ENCODE peak calls at places on chromosomes 13 and 19, in eight cellular contexts. A, P, Z, I, E, Q, F and S are unnamed samples.

GRCh38 chr13:79528356-79528755 is 47.4 kb downstream of the NDFIP2 start:
- DNase-seq in A (no peak), P (no peak), Z (no peak), I (no peak), E (no peak), Q (no peak), F (no peak), S (no peak)

GRCh38 chr19:57248646-57249045 is 8.2 kb downstream of the ZNF805 start:
- DNase-seq in A (no peak), P (no peak), Z (no peak), I (no peak), E (peak), Q (no peak), F (no peak), S (no peak)

GRCh38 chr13:32259116-32259515 is 56.0 kb downstream of the ZAR1L start:
- DNase-seq in A (no peak), P (no peak), Z (peak), I (no peak), E (no peak), Q (no peak), F (no peak), S (no peak)

GRCh38 chr13:99693812-99694211 is 192.5 kb downstream of the TM9SF2 start:
- DNase-seq in A (no peak), P (no peak), Z (no peak), I (no peak), E (no peak), Q (no peak), F (no peak), S (no peak)

GRCh38 chr19:10736189-10736588 is 18.3 kb downstream of the DNM2 start:
- DNase-seq in A (no peak), P (no peak), Z (no peak), I (no peak), E (no peak), Q (no peak), F (no peak), S (no peak)

GRCh38 chr19:46147166-46147740 is 785 bp upstream of the IGFL2 start:
- DNase-seq in A (no peak), P (no peak), Z (no peak), I (no peak), E (no peak), Q (no peak), F (no peak), S (no peak)

GRCh38 chr19:45791744-45792481 is 732 bp downstream of the DMWD start:
- DNase-seq in A (no peak), P (no peak), Z (no peak), I (no peak), E (no peak), Q (no peak), F (no peak), S (no peak)

GRCh38 chr13:100534911-100535310 is 53.7 kb downstream of the GGACT start:
- DNase-seq in A (peak), P (no peak), Z (no peak), I (no peak), E (no peak), Q (no peak), F (no peak), S (no peak)

GRCh38 chr13:106029901-106030300 is 505.6 kb downstream of the EFNB2 start:
- DNase-seq in A (no peak), P (no peak), Z (no peak), I (no peak), E (no peak), Q (no peak), F (no peak), S (no peak)

DNA sequence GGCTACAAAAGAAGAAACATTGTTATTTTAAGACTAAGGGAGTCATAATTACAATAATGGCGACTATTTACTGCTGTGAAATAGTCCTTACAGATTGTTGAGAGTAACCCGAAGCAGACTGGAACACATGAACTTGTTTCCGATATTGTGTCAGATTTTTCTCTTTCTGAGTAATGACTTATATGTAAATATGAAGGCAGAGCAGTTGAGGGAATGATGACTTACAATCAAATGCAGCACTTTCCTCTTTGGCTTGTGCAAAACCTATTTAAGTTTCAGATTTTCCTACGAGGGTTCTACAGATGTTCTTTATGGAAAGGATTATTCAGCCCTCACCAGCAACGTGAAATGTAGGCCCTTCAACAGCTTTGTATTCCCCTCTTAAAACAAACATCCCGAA is 198.6 kb downstream of the RGCC start:
- DNase-seq in A (no peak), P (no peak), Z (no peak), I (no peak), E (no peak), Q (no peak), F (no peak), S (no peak)
- H3K4me3 ChIP-seq in A (no peak), P (no peak), Z (no peak), I (no peak), E (no peak), Q (no peak), F (no peak), S (no peak)

GRCh38 chr13:50387124-50387581 is 371.9 kb downstream of the KCNRG start:
- DNase-seq in A (peak), P (peak), Z (peak), I (peak), E (no peak), Q (peak), F (peak), S (no peak)
- H3K4me3 ChIP-seq in A (no peak), P (no peak), Z (no peak), I (no peak), E (no peak), Q (peak), F (peak), S (no peak)

DNA sequence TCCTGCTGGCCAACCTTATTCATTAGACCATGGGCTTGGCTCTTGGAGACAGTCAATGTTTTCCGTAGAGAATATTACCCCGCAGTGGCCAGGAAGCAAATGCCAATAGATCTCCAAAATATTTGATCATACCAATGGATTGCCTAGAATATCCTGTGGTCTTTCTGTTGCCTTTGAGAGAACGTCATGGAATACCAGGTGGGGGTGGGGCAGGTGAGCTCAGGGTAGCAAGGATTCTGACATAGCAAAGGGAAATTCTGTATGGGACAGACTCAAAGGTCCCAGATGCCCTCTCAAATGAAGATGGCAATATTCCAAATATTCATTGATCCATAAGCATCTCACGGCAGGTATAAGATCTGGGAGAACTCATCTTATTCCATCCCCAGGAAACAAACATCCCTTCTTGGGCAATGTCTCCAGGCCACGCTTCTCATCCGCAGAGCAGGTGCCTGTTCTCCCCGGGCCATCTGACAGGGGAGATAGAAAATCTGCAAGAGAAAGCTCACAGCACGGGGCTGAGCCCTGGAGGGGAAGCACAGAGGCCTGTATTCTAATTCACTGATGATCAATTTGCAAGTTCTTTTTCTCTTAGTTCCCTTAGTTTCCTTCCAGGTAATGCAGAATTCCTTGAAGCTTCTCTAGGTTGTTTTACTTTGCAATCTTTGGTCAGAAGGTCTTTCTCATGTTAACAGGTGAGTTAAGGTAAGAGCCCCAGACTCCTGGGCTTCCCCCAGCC is 69.6 kb upstream of the TSHZ3 start:
- DNase-seq in A (no peak), P (no peak), Z (peak), I (no peak), E (no peak), Q (no peak), F (no peak), S (no peak)
- H3K4me3 ChIP-seq in A (no peak), P (no peak), Z (no peak), I (no peak), E (no peak), Q (no peak), F (no peak), S (no peak)

GRCh38 chr19:18430417-18431144 is 7.4 kb downstream of the ISYNA1 start:
- DNase-seq in A (no peak), P (no peak), Z (no peak), I (peak), E (no peak), Q (peak), F (no peak), S (no peak)

GRCh38 chr19:18431351-18432197 is 6.4 kb downstream of the ISYNA1 start:
- DNase-seq in A (no peak), P (no peak), Z (peak), I (no peak), E (no peak), Q (peak), F (no peak), S (no peak)

GRCh38 chr19:18433039-18433691 is 4.8 kb downstream of the ISYNA1 start:
- DNase-seq in A (no peak), P (no peak), Z (peak), I (peak), E (no peak), Q (no peak), F (no peak), S (no peak)

GRCh38 chr19:18433735-18434398 is 4.1 kb downstream of the ISYNA1 start:
- DNase-seq in A (no peak), P (no peak), Z (peak), I (peak), E (no peak), Q (no peak), F (no peak), S (no peak)

GRCh38 chr19:18432275-18433038 is 5.5 kb downstream of the ISYNA1 start:
- DNase-seq in A (no peak), P (no peak), Z (peak), I (peak), E (no peak), Q (no peak), F (no peak), S (no peak)
- H3K4me3 ChIP-seq in A (no peak), P (peak), Z (peak), I (peak), E (peak), Q (peak), F (peak), S (no peak)

DNA sequence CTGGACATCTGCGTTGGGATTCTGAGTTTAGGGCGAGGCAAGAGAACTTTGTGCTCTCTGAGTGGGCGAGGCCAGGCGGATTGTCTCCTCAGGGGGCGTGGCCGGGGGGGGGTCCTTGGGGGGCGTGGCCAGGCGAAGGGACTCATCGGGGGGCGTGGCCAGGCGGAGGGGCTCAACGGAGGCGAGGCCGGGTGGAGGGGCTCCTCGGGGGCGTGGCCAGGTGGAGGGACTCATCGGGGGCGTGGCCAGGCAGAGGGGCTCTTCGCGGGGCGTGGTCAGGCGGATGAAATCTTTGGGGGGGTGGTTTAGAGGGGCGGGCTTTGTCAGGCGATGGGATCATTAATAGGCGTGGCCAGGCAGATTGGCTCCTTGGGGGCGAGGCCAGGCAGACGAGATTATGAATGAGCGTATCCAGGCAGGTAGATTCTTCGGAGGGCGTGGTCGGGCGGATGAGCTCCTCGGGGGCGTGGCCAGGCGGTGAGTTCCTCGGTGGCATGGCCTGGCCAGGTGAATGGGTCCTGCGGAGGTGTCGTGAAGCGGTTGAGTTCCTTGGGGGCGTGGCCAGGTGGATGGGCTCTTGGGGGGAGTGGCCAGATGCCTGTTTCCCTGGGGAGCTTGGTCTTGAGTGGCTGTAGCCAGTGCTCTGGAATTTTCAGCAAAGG is 10.3 kb upstream of the CACNG7 start:
- DNase-seq in A (no peak), P (no peak), Z (peak), I (no peak), E (no peak), Q (no peak), F (no peak), S (no peak)
- H3K4me3 ChIP-seq in A (no peak), P (no peak), Z (peak), I (no peak), E (no peak), Q (no peak), F (no peak), S (no peak)

DNA sequence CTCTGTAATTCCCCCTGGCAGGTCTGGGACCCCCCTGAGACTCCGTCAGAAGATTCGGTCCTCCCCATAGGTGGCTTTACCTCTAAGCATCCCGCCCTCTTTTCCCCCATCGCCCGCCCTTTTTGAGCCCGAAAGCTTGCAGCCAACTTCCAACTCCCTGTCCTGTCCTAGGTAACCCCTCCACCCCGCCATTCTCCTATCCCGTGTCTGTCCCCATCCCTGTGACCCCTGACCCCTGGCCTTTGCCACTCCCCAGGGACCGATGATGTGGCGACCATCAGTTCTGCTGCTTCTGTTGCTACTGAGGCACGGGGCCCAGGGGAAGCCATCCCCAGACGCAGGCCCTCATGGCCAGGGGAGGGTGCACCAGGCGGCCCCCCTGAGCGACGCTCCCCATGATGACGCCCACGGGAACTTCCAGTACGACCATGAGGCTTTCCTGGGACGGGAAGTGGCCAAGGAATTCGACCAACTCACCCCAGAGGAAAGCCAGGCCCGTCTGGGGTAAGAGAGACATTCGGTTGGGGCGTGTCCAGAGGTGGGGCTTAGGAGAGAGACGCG is 488 bp downstream of the RCN3 start:
- DNase-seq in A (no peak), P (no peak), Z (peak), I (peak), E (no peak), Q (peak), F (no peak), S (no peak)
- H3K4me3 ChIP-seq in A (no peak), P (peak), Z (peak), I (peak), E (peak), Q (peak), F (peak), S (peak)

GRCh38 chr19:36973844-36974195 is 57.7 kb downstream of the ZNF568 start:
- DNase-seq in A (no peak), P (no peak), Z (peak), I (no peak), E (no peak), Q (no peak), F (no peak), S (no peak)

GRCh38 chr19:36973021-36973843 is 57.1 kb downstream of the ZNF568 start:
- DNase-seq in A (peak), P (peak), Z (peak), I (peak), E (no peak), Q (peak), F (peak), S (peak)

GRCh38 chr19:36972594-36972993 is 56.5 kb downstream of the ZNF568 start:
- DNase-seq in A (no peak), P (no peak), Z (peak), I (no peak), E (no peak), Q (no peak), F (no peak), S (no peak)
- H3K4me3 ChIP-seq in A (peak), P (peak), Z (no peak), I (peak), E (no peak), Q (peak), F (peak), S (peak)

GRCh38 chr19:3690551-3691371 is 9.5 kb downstream of the PIP5K1C start:
- DNase-seq in A (no peak), P (no peak), Z (peak), I (no peak), E (no peak), Q (no peak), F (no peak), S (no peak)

GRCh38 chr19:3684817-3685410 is 15.4 kb downstream of the PIP5K1C start:
- DNase-seq in A (no peak), P (no peak), Z (no peak), I (no peak), E (no peak), Q (no peak), F (no peak), S (no peak)

GRCh38 chr19:3691372-3691716 is 8.9 kb downstream of the PIP5K1C start:
- DNase-seq in A (no peak), P (no peak), Z (no peak), I (no peak), E (no peak), Q (no peak), F (no peak), S (no peak)

GRCh38 chr19:3687393-3687773 is 12.9 kb downstream of the PIP5K1C start:
- DNase-seq in A (no peak), P (no peak), Z (no peak), I (no peak), E (no peak), Q (no peak), F (no peak), S (no peak)

GRCh38 chr19:3687774-3688706 is 12.2 kb downstream of the PIP5K1C start:
- DNase-seq in A (peak), P (peak), Z (peak), I (peak), E (no peak), Q (no peak), F (no peak), S (no peak)
- H3K4me3 ChIP-seq in A (no peak), P (peak), Z (peak), I (no peak), E (no peak), Q (no peak), F (peak), S (no peak)